ENCODE peak calls at places on chromosomes 16 and 17, in eight cellular contexts. Z is effector memory CD4-positive, alpha-beta T cell; W is RPMI8226; O is left cardiac atrium; J is omental fat pad; R is ovary; T is sciatic nerve; P is cardiac septum. L is an unnamed sample.

GRCh38 chr16:86353185-86353584 is 157.1 kb upstream of the FOXF1 start:
- DNase-seq in W (no peak), T (no peak), Z (no peak), P (no peak), O (no peak), J (no peak), R (no peak), L (no peak)

GRCh38 chr17:73189417-73190099 is 3.3 kb upstream of the COG1 start:
- DNase-seq in T (no peak), R (no peak), Z (no peak), J (no peak), O (no peak), W (peak; percentile 18), P (no peak), L (no peak)

GRCh38 chr16:1277016-1277944 is 21.4 kb downstream of the TPSD1 start:
- DNase-seq in W (no peak), T (no peak), Z (no peak), R (no peak), J (no peak), O (no peak), P (no peak), L (no peak)

GRCh38 chr17:66459811-66460270 is 157.4 kb downstream of the PRKCA start:
- DNase-seq in J (no peak), P (no peak), W (no peak), T (no peak), O (peak; percentile 67), R (peak; percentile 68), Z (no peak), L (no peak)

GRCh38 chr17:76368545-76368944 is 14.8 kb upstream of the PRPSAP1 start:
- DNase-seq in Z (no peak), T (no peak), J (no peak), R (no peak), O (no peak), W (no peak), P (no peak), L (no peak)

GRCh38 chr16:67157892-67158635 is 1.6 kb downstream of the TRADD start:
- DNase-seq in P (no peak), Z (no peak), T (no peak), J (no peak), O (no peak), R (no peak), W (peak; percentile 62), L (no peak)

GRCh38 chr17:7862692-7863437 is 5.1 kb downstream of the CYB5D1 start:
- DNase-seq in W (no peak), J (no peak), Z (peak; percentile 46), R (peak; percentile 73), O (peak; percentile 42), P (no peak), T (peak; percentile 75), L (peak; percentile 38)

GRCh38 chr17:33121272-33121671 is 129.6 kb downstream of the SPACA3 start:
- DNase-seq in W (no peak), O (no peak), T (no peak), P (no peak), R (no peak), J (no peak), Z (no peak), L (no peak)

GRCh38 chr16:54067317-54068065 is 219.1 kb downstream of the IRX3 start:
- DNase-seq in Z (no peak), T (no peak), J (no peak), O (no peak), W (no peak), R (no peak), P (no peak), L (no peak)

GRCh38 chr17:72725432-72726068 is 366.9 kb downstream of the SLC39A11 start:
- DNase-seq in O (peak; percentile 52), W (peak; percentile 61), T (peak; percentile 77), P (peak; percentile 84), J (no peak), R (peak; percentile 34), Z (no peak), L (no peak)

GRCh38 chr16:56329887-56330286 is 95.5 kb downstream of the AMFR start:
- DNase-seq in J (no peak), P (no peak), O (no peak), Z (no peak), W (no peak), T (no peak), R (no peak), L (no peak)

GRCh38 chr16:15650019-15650697 is at the start of gene NDE1:
- DNase-seq in T (peak; percentile 95), W (peak; percentile 96), Z (peak; percentile 88), R (peak; percentile 90), P (peak; percentile 97), J (peak; percentile 66), O (peak; percentile 94), L (peak; percentile 94)

GRCh38 chr16:86490859-86491642 is 19.3 kb upstream of the FOXF1 start:
- DNase-seq in Z (no peak), R (no peak), O (no peak), T (no peak), W (no peak), J (no peak), P (no peak), L (no peak)

GRCh38 chr16:4613636-4614570 is 785 bp downstream of the UBALD1 start:
- DNase-seq in P (no peak), R (peak; percentile 58), J (no peak), O (no peak), W (peak; percentile 66), T (no peak), Z (no peak), L (no peak)

GRCh38 chr17:51006601-51007000 is 114.1 kb downstream of the SPAG9 start:
- DNase-seq in T (no peak), J (no peak), R (no peak), W (no peak), P (no peak), O (no peak), Z (no peak), L (no peak)

GRCh38 chr17:47829870-47830269 is 1.5 kb downstream of the MRPL10 start:
- DNase-seq in T (no peak), Z (peak; percentile 67), O (no peak), P (no peak), J (no peak), W (no peak), R (no peak), L (no peak)

GRCh38 chr16:491225-491919 is 36.1 kb upstream of the CAPN15 start:
- DNase-seq in R (no peak), J (no peak), W (no peak), O (no peak), Z (no peak), T (no peak), P (no peak), L (no peak)

GRCh38 chr16:9627427-9627826 is 536.0 kb downstream of the HAPSTR1 start:
- DNase-seq in O (no peak), J (no peak), T (no peak), Z (no peak), W (no peak), R (no peak), P (no peak), L (no peak)

GRCh38 chr17:55086635-55087058 is 118.1 kb downstream of the STXBP4 start:
- DNase-seq in P (no peak), W (peak; percentile 67), O (no peak), T (no peak), J (no peak), R (no peak), Z (no peak), L (no peak)

GRCh38 chr17:36930501-36930900 is 6.8 kb upstream of the LHX1 start:
- DNase-seq in W (no peak), J (no peak), P (no peak), T (no peak), R (no peak), Z (no peak), O (no peak), L (no peak)

GRCh38 chr17:76562734-76563148 is 22.9 kb downstream of the PRCD start:
- DNase-seq in R (peak; percentile 74), P (no peak), Z (no peak), O (peak; percentile 67), T (no peak), J (peak; percentile 45), W (no peak), L (no peak)

GRCh38 chr16:48522041-48522440 is 87.9 kb downstream of the N4BP1 start:
- DNase-seq in P (no peak), T (no peak), J (no peak), Z (no peak), R (no peak), W (no peak), O (no peak), L (no peak)

GRCh38 chr16:47848481-47849109 is 307.2 kb downstream of the ABCC12 start:
- DNase-seq in J (no peak), P (no peak), T (no peak), W (no peak), Z (no peak), R (no peak), O (no peak), L (no peak)

GRCh38 chr16:31129568-31130335 is 5.8 kb downstream of the PRSS8 start:
- DNase-seq in Z (no peak), J (peak; percentile 65), T (no peak), R (peak; percentile 69), P (no peak), O (peak; percentile 81), W (no peak), L (no peak)

GRCh38 chr17:36705651-36706436 is 104.5 kb downstream of the MRM1 start:
- DNase-seq in R (no peak), O (no peak), J (no peak), T (no peak), W (peak; percentile 66), Z (peak; percentile 17), P (no peak), L (no peak)

GRCh38 chr16:50156590-50156989 is 3.5 kb downstream of the TENT4B start:
- DNase-seq in Z (no peak), T (no peak), P (no peak), J (no peak), O (no peak), W (no peak), R (no peak), L (no peak)

GRCh38 chr16:19771040-19771439 is 53.0 kb downstream of the IQCK start:
- DNase-seq in W (peak; percentile 78), Z (no peak), J (no peak), R (no peak), O (no peak), P (no peak), T (no peak), L (peak; percentile 28)

GRCh38 chr16:10938321-10938720 is 3.9 kb downstream of the DEXI start:
- DNase-seq in O (no peak), R (no peak), T (no peak), J (no peak), Z (no peak), W (no peak), P (no peak), L (no peak)

GRCh38 chr17:63985387-63986140 is 12.6 kb upstream of the PRR29 start:
- DNase-seq in R (no peak), O (no peak), Z (no peak), T (no peak), P (no peak), W (no peak), J (no peak), L (no peak)

GRCh38 chr17:61478026-61478789 is 26.0 kb downstream of the TBX4 start:
- DNase-seq in T (no peak), J (no peak), W (no peak), R (no peak), O (no peak), P (no peak), Z (no peak), L (no peak)

GRCh38 chr17:80160536-80160935 is 9.3 kb upstream of the CARD14 start:
- DNase-seq in R (no peak), J (no peak), W (no peak), P (no peak), Z (no peak), O (no peak), T (no peak), L (no peak)

GRCh38 chr17:49012893-49013255 is 15.7 kb downstream of the IGF2BP1 start:
- DNase-seq in J (no peak), R (no peak), T (no peak), Z (no peak), P (no peak), W (no peak), O (no peak), L (no peak)

GRCh38 chr17:3712811-3713463 is 10.8 kb upstream of the HASPIN start:
- DNase-seq in W (no peak), P (no peak), R (no peak), T (no peak), O (no peak), Z (no peak), J (no peak), L (no peak)

GRCh38 chr16:30947533-30948086 is 1.3 kb upstream of the ORAI3 start:
- DNase-seq in T (no peak), O (no peak), Z (no peak), P (no peak), R (no peak), J (no peak), W (no peak), L (no peak)

L was measured in coronary artery.